ENCODE peak calls at places on chromosomes 6 and 20, in nine cellular contexts. M is tibial artery, N is left lung, B is cardiac fibroblast, J is cardiac muscle cell, L is AG04450, V is uterus, I is lung, X is astrocyte of the spinal cord. W is an unnamed sample.

GRCh38 chr6:15464211-15464725 is 198.6 kb downstream of the DTNBP1 start:
- DNase-seq in M (no peak), N (peak), B (no peak), J (no peak), L (no peak), V (no peak), I (no peak), X (no peak), W (peak)

GRCh38 chr20:25308083-25308491 is 60.2 kb downstream of the PYGB start:
- DNase-seq in M (no peak), N (peak), B (no peak), J (no peak), L (no peak), V (no peak), I (no peak), X (no peak), W (no peak)

GRCh38 chr6:12866422-12867029 is 150.0 kb downstream of the PHACTR1 start:
- DNase-seq in M (no peak), N (no peak), B (no peak), J (no peak), L (no peak), V (no peak), I (no peak), X (no peak), W (no peak)

GRCh38 chr6:159577564-159577963 is 115.5 kb downstream of the SOD2 start:
- DNase-seq in M (no peak), N (no peak), B (no peak), J (no peak), L (no peak), V (no peak), I (peak), X (peak), W (no peak)

GRCh38 chr6:139371421-139372253 is 2.8 kb downstream of the CITED2 start:
- DNase-seq in M (no peak), N (no peak), B (peak), J (peak), L (no peak), V (no peak), I (no peak), X (peak), W (no peak)

GRCh38 chr6:4320860-4321259 is 185.5 kb upstream of the ECI2 start:
- DNase-seq in M (no peak), N (no peak), B (peak), J (peak), L (peak), V (no peak), I (no peak), X (peak), W (no peak)

GRCh38 chr20:62618622-62619529 is 23.4 kb upstream of the SLCO4A1 start:
- DNase-seq in M (no peak), N (peak), B (no peak), J (no peak), L (no peak), V (no peak), I (no peak), X (no peak), W (peak)

GRCh38 chr6:166104107-166104506 is 63.5 kb downstream of the TBXT start:
- DNase-seq in M (no peak), N (no peak), B (peak), J (peak), L (peak), V (no peak), I (no peak), X (peak), W (no peak)

GRCh38 chr6:84508981-84509380 is 255.4 kb downstream of the TBX18 start:
- DNase-seq in M (no peak), N (no peak), B (peak), J (peak), L (no peak), V (no peak), I (no peak), X (no peak), W (no peak)

GRCh38 chr6:21596379-21597242 is 3.1 kb downstream of the SOX4 start:
- DNase-seq in M (peak), N (peak), B (peak), J (peak), L (no peak), V (peak), I (peak), X (peak), W (peak)

GRCh38 chr6:166625356-166625755 is 1.7 kb downstream of the RPS6KA2 start:
- DNase-seq in M (no peak), N (no peak), B (peak), J (peak), L (no peak), V (no peak), I (no peak), X (peak), W (no peak)

GRCh38 chr20:46903256-46903655 is 8.6 kb downstream of the EYA2 start:
- DNase-seq in M (no peak), N (no peak), B (no peak), J (no peak), L (no peak), V (no peak), I (no peak), X (no peak), W (no peak)

GRCh38 chr20:41167481-41168253 is 30.3 kb downstream of the PLCG1 start:
- DNase-seq in M (peak), N (no peak), B (no peak), J (no peak), L (no peak), V (no peak), I (no peak), X (no peak), W (peak)

DNA sequence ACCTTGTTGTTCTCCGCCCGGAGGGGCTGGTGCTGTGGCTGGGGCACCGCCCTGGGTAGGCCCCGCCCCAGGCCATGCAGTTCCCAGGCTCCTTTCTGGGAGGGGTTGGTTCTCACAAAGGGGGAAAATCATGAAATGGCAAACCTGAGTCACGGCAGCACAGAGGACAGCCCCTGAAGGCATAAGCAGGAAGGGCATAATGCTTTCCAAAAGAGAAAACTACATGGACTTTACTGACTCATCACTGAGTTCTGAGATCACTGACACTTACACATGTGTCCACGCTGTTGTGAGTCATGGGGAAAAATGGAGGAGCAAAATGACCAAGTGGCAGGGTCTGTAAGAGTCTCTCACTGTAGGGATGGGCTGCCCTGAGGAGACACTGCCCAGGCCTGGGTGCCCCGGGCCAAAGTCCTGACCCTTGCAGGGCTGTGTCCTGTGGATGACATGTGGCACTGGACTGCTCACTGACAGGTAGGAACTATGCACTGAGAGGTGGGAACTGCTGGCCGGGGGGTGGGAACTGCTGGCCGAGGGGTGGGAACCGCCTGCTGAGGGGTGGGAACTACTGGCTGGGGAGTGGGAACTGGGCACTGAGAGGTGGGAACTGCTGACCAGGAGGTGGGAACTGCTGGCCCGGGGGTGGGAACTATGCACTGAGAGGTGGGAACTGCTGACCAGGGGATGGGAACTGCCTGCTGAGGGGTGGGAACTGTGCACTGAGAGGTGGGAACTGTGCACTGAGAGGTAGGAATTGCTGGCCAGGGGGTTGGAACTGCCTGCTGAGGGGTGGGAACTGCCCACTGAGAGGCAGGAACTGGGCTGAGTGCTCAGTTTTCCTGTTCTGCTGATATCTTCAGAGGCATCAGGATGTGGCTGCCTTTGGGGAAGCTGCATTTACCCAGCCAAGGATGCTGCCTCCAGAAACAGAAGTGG is 90.4 kb downstream of the THBS2 start:
- DNase-seq in M (peak), N (peak), B (peak), J (peak), L (peak), V (no peak), I (peak), X (peak), W (no peak)
- H3K4me3 ChIP-seq in M (no peak), N (no peak), B (peak), J (no peak), L (no peak), V (no peak), I (no peak), X (no peak), W (no peak)

DNA sequence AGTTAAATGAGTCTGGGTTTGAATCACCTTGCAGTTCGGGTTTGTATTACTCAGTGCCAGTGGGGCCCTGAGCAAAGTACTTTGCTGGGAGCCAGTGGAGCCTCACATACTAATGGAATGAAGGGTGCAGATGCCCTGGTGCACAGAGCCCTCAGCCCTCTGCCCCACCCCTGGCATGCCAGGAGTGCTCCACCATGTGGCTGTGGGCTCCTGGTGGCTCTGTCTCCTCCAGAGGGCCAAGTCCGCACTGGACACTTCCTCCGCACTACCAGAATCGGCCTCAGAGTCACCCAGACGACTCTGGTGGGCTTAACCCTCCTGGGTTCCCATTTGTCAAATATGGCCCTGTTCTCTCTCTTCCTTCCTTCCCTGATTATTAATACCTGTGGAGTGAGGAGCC is 94.0 kb downstream of the STK35 start:
- DNase-seq in M (no peak), N (no peak), B (no peak), J (no peak), L (no peak), V (no peak), I (no peak), X (no peak), W (no peak)
- TF ChIP-seq CTCF in M (no peak), N (no peak), B (no peak), J (no peak), L (no peak), V (no peak), I (no peak), X (no peak), W (no peak)

GRCh38 chr6:28693751-28694443 is 168.2 kb downstream of the GPX5 start:
- DNase-seq in M (no peak), N (no peak), B (no peak), J (no peak), L (no peak), V (no peak), I (no peak), X (no peak), W (no peak)
- H3K4me3 ChIP-seq in M (no peak), N (no peak), B (no peak), J (peak), L (no peak), V (no peak), I (no peak), X (no peak), W (no peak)

DNA sequence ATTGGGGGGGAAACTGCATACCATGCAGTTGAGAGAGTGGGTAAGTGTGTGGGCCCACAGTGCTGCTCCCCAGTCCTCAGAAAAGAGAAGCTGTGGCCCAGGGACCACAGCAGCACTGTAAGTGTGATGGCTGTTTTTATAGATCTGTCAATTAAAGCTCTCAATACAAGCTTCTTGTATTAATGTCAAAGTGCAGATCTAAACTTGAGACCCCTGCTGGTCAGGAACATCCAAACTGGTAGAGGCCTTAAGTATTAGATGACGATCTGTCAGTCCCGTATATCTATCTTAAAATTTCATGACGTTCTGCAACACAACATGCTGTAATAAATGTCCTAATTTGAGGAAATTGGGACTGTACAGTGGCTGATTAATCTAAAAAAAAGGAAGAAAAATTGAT is 74.8 kb downstream of the TULP4 start:
- DNase-seq in M (no peak), N (no peak), B (no peak), J (no peak), L (no peak), V (no peak), I (no peak), X (no peak), W (peak)
- TF ChIP-seq CTCF in M (no peak), N (no peak), B (no peak), J (no peak), L (peak), V (no peak), I (no peak), X (peak), W (no peak)

DNA sequence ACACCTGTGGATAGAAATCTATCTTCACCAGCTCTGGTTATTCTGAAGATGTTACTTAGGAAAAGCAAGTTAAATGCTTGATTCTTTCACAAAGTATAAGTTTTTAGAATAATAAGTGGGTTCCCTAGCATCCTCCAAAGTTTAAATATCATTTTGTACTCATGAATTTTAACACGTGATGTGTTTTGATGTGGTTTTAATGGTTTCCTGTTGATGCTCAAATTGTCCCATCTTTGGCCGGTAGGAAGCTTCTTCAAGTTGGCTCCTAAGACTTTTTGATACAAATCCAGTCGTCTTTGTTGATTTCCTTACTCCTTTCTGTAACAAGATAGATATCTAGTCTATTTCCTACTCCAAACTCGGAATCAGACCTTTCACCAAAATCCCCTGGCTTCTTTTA is 94.5 kb upstream of the STXBP5 start:
- DNase-seq in M (no peak), N (no peak), B (no peak), J (no peak), L (no peak), V (no peak), I (no peak), X (no peak), W (no peak)
- H3K4me3 ChIP-seq in M (no peak), N (no peak), B (no peak), J (no peak), L (no peak), V (no peak), I (no peak), X (no peak), W (no peak)

DNA sequence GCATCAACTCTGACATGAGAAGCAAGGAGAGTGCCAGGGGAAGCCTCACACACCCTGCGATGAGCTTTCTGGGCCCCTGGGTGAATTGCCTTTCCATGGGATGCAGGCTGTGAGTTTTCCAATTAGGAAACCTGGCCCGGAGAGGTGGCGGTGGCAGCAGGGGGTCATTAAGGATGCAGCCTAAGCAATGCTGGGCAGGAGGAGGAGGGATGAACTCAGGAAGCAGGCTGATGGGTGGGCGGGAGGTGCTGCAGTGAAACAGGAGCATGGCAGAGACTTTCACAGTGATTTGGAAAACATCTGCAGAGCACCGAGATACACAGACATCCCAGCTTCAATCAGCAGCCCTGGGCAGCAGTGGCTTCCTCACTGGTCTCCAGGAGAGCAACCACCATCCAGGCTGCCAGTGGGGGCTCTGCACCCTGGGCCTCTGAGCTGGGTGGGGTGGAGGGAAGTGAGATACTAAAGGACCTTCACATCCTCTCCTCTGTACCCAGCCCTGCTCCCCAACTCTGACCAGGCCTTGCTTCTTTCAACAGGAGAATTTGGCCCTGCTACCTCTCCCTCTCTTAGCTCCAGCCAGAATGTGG is 44.9 kb downstream of the LRFN2 start:
- DNase-seq in M (no peak), N (no peak), B (no peak), J (no peak), L (no peak), V (no peak), I (no peak), X (no peak), W (no peak)
- TF ChIP-seq CTCF in M (no peak), N (no peak), B (no peak), J (no peak), L (no peak), V (no peak), I (no peak), X (no peak), W (no peak)